ENCODE peak calls at places on chromosomes 7 and 10, in six cellular contexts. Z, N, T, L, D and G are unnamed samples.

GRCh38 chr7:128067983-128068382 is 36.7 kb upstream of the LRRC4 start:
- DNase-seq in Z (no peak), N (no peak), L (no peak), T (no peak), D (no peak), G (no peak)

GRCh38 chr7:115289966-115290365 is 368.1 kb downstream of the MDFIC start:
- DNase-seq in N (no peak), D (no peak), T (no peak), L (no peak), Z (no peak), G (no peak)

GRCh38 chr7:115124409-115124939 is 202.6 kb downstream of the MDFIC start:
- DNase-seq in N (no peak), L (no peak), Z (no peak), T (no peak), D (peak), G (no peak)

GRCh38 chr10:53886325-53887300 is 914.4 kb downstream of the PCDH15 start:
- DNase-seq in Z (no peak), N (no peak), T (no peak), D (no peak), L (no peak), G (no peak)

GRCh38 chr7:128116740-128117139 is 85.5 kb upstream of the LRRC4 start:
- DNase-seq in D (no peak), N (no peak), Z (no peak), T (no peak), L (no peak), G (no peak)

GRCh38 chr10:122056431-122057094 is 67.6 kb downstream of the TACC2 start:
- DNase-seq in T (peak), N (no peak), Z (no peak), L (no peak), D (no peak), G (no peak)

GRCh38 chr7:101678138-101678479 is 49.0 kb upstream of the MYL10 start:
- DNase-seq in T (no peak), N (no peak), D (no peak), L (no peak), Z (no peak), G (no peak)

GRCh38 chr7:19919156-19920085 is 146.0 kb upstream of the TMEM196 start:
- DNase-seq in L (no peak), Z (no peak), N (no peak), D (no peak), T (no peak), G (no peak)

GRCh38 chr10:78197628-78198272 is 164.1 kb downstream of the RPS24 start:
- DNase-seq in D (no peak), N (no peak), Z (no peak), T (no peak), L (no peak), G (no peak)

GRCh38 chr10:99276848-99277486 is 41.3 kb upstream of the HPSE2 start:
- DNase-seq in L (no peak), T (no peak), Z (no peak), N (no peak), D (no peak), G (no peak)

GRCh38 chr10:21423338-21423737 is 102.1 kb downstream of the SKIDA1 start:
- DNase-seq in N (no peak), L (no peak), Z (no peak), T (no peak), D (no peak), G (no peak)

GRCh38 chr10:73970845-73971244 is 27.1 kb upstream of the VCL start:
- DNase-seq in L (no peak), D (no peak), Z (no peak), T (no peak), N (no peak), G (no peak)

GRCh38 chr7:34263168-34263567 is 357.8 kb downstream of the BMPER start:
- DNase-seq in Z (no peak), L (no peak), D (no peak), N (no peak), T (no peak), G (no peak)

GRCh38 chr10:13528138-13528874 is 508 bp downstream of the BEND7 start:
- DNase-seq in L (peak), N (no peak), Z (no peak), D (peak), T (no peak), G (peak)

GRCh38 chr10:9987197-9987596 is 1030.5 kb upstream of the CELF2 start:
- DNase-seq in D (no peak), N (no peak), L (no peak), Z (no peak), T (no peak), G (no peak)

GRCh38 chr10:89213191-89213808 is 6.2 kb upstream of the CH25H start:
- DNase-seq in Z (no peak), D (no peak), N (no peak), T (no peak), L (no peak), G (no peak)

GRCh38 chr10:34581871-34582532 is 233.1 kb downstream of the PARD3 start:
- DNase-seq in T (no peak), Z (no peak), L (no peak), N (no peak), D (no peak), G (no peak)

GRCh38 chr7:158547817-158548216 is 39.8 kb downstream of the PTPRN2 start:
- DNase-seq in N (no peak), T (no peak), D (no peak), Z (no peak), L (no peak), G (no peak)

GRCh38 chr7:519974-520458 is 370 bp upstream of the PDGFA start:
- DNase-seq in N (no peak), Z (peak), L (peak), D (peak), T (no peak), G (peak)

GRCh38 chr10:95758351-95759025 is 2.5 kb downstream of the ENTPD1 start:
- DNase-seq in L (no peak), Z (no peak), T (no peak), N (no peak), D (no peak), G (no peak)

GRCh38 chr7:19116121-19117080 is 1.0 kb downstream of the TWIST1 start:
- DNase-seq in D (peak), T (no peak), L (peak), Z (no peak), N (no peak), G (no peak)

GRCh38 chr10:106271237-106271636 is 893.3 kb downstream of the SORCS1 start:
- DNase-seq in T (no peak), L (no peak), D (no peak), Z (no peak), N (no peak), G (no peak)
- TF ChIP-seq CTCF in T (peak), L (no peak), D (no peak), Z (no peak), N (no peak), G (no peak)

GRCh38 chr7:99406557-99406956 is 1.8 kb downstream of the PDAP1 start:
- DNase-seq in N (no peak), Z (no peak), D (no peak), L (no peak), T (no peak), G (no peak)

GRCh38 chr7:99407849-99408346 is 499 bp downstream of the PDAP1 start:
- DNase-seq in L (peak), T (no peak), N (no peak), D (peak), Z (peak), G (no peak)

GRCh38 chr7:99409814-99410213 is 1.0 kb downstream of the BUD31 start:
- DNase-seq in D (no peak), N (no peak), L (no peak), T (no peak), Z (no peak), G (no peak)

GRCh38 chr7:99409192-99409572 is 413 bp downstream of the BUD31 start:
- DNase-seq in L (no peak), T (no peak), D (no peak), N (no peak), Z (no peak), G (no peak)

GRCh38 chr7:99408347-99409191 is at the start of the genes BUD31 and PDAP1:
- DNase-seq in N (peak), T (peak), L (peak), D (peak), Z (peak), G (peak)
- TF ChIP-seq CTCF in N (peak), T (no peak), L (peak), D (peak), Z (no peak), G (peak)

GRCh38 chr10:25080880-25081581 is 64.6 kb downstream of the THNSL1 start:
- DNase-seq in D (peak), T (peak), Z (peak), N (peak), L (peak), G (peak)
- TF ChIP-seq CTCF in D (peak), T (peak), Z (peak), N (peak), L (peak), G (peak)

GRCh38 chr10:86757110-86757790 is 831 bp downstream of the BMPR1A start:
- DNase-seq in L (peak), T (no peak), D (peak), N (no peak), Z (peak), G (peak)
- TF ChIP-seq CTCF in L (peak), T (no peak), D (peak), N (peak), Z (no peak), G (peak)